ENCODE peak calls at places on chromosomes 7 and 10, in ten cellular contexts. J is heart right ventricle; B is body of pancreas; Y is PC-3; F is HepG2; I is IMR-90; K is CD8-positive, alpha-beta memory T cell; W is SJSA1; Z is endothelial cell of umbilical vein; R is mesendoderm. T is an unnamed sample.
A peak's percentile ranks its signal among the peaks of the same experiment; 100 is the strongest.

GRCh38 chr7:132532237-132532734 is 44.0 kb downstream of the PLXNA4 start:
- DNase-seq in J (no peak), B (no peak), Y (no peak), F (no peak), I (no peak), K (no peak), W (no peak), Z (no peak), R (no peak), T (no peak)

GRCh38 chr7:38703093-38703492 is 71.9 kb upstream of the AMPH start:
- DNase-seq in J (no peak), B (no peak), Y (peak; percentile 85), F (peak; percentile 8), I (no peak), K (no peak), W (no peak), Z (no peak), R (no peak), T (no peak)

GRCh38 chr7:115153770-115154468 is 232.0 kb downstream of the MDFIC start:
- DNase-seq in J (no peak), B (no peak), Y (no peak), F (no peak), I (no peak), K (no peak), W (no peak), Z (no peak), R (no peak), T (no peak)

GRCh38 chr10:126663328-126663727 is 7.2 kb downstream of the C10orf90 start:
- DNase-seq in J (peak; percentile 43), B (peak; percentile 44), Y (no peak), F (no peak), I (no peak), K (peak; percentile 7), W (no peak), Z (no peak), R (no peak), T (peak; percentile 3)

GRCh38 chr7:42010751-42011150 is 226.3 kb downstream of the GLI3 start:
- DNase-seq in J (no peak), B (no peak), Y (no peak), F (no peak), I (no peak), K (no peak), W (no peak), Z (no peak), R (no peak), T (no peak)

GRCh38 chr10:118332247-118332646 is 9.9 kb downstream of the FAM204A start:
- DNase-seq in J (no peak), B (no peak), Y (no peak), F (no peak), I (no peak), K (no peak), W (no peak), Z (no peak), R (peak; percentile 29), T (no peak)

GRCh38 chr10:72709041-72709440 is 17.1 kb downstream of the MCU start:
- DNase-seq in J (peak; percentile 60), B (no peak), Y (no peak), F (no peak), I (no peak), K (no peak), W (no peak), Z (peak; percentile 97), R (no peak), T (no peak)

GRCh38 chr10:70738425-70739121 is 46.6 kb downstream of the TBATA start:
- DNase-seq in J (no peak), B (no peak), Y (peak; percentile 37), F (no peak), I (no peak), K (no peak), W (no peak), Z (no peak), R (no peak), T (no peak)

GRCh38 chr7:48099781-48100180 is 10.7 kb downstream of the UPP1 start:
- DNase-seq in J (no peak), B (no peak), Y (no peak), F (no peak), I (no peak), K (no peak), W (no peak), Z (no peak), R (no peak), T (no peak)

GRCh38 chr7:117041007-117041406 is 87.7 kb downstream of the ST7 start:
- DNase-seq in J (no peak), B (no peak), Y (no peak), F (no peak), I (peak; percentile 88), K (no peak), W (no peak), Z (no peak), R (no peak), T (no peak)

GRCh38 chr10:77240042-77240619 is 397.5 kb downstream of the KCNMA1 start:
- DNase-seq in J (no peak), B (no peak), Y (peak; percentile 88), F (no peak), I (peak; percentile 70), K (no peak), W (no peak), Z (no peak), R (no peak), T (no peak)

GRCh38 chr7:30348083-30348560 is 63.7 kb downstream of the ZNRF2 start:
- DNase-seq in J (no peak), B (peak; percentile 41), Y (peak; percentile 80), F (peak; percentile 30), I (peak; percentile 88), K (peak; percentile 79), W (peak; percentile 84), Z (peak; percentile 76), R (peak; percentile 88), T (peak; percentile 52)

GRCh38 chr7:47308808-47309207 is 273.1 kb downstream of the TNS3 start:
- DNase-seq in J (no peak), B (no peak), Y (no peak), F (no peak), I (no peak), K (no peak), W (no peak), Z (no peak), R (no peak), T (no peak)

GRCh38 chr7:117385340-117386124 is 41.8 kb downstream of the ASZ1 start:
- DNase-seq in J (no peak), B (no peak), Y (peak; percentile 51), F (no peak), I (peak; percentile 53), K (no peak), W (peak; percentile 39), Z (peak; percentile 47), R (no peak), T (no peak)

DNA sequence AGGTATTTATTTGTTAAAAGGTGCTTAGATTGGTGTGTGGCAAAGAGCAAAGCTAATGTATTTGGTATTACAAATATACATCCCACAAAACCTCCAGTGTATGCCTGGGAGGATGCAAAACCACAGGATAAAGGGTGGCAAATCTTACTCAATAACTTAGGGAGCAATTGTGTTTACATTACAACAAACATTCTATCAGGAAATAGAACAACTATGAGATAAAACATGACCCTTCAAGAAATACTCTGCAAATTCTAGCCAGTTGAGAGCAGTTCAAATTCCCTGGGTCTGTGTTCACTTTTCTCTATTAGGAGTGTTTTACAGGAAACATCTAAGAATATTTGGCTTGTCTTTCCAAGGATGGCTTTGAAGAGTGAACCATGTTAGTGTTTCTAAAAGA is 64.9 kb downstream of the CUL1 start:
- DNase-seq in J (no peak), B (no peak), Y (no peak), F (no peak), I (peak; percentile 55), K (no peak), W (no peak), Z (no peak), R (no peak), T (no peak)
- H3K36me3 ChIP-seq in J (peaks cover 96% of the 10 kb centered on the region), B (peaks cover 1% of the 10 kb centered on the region), Y (peaks cover 30% of the 10 kb centered on the region), F (peaks cover 5% of the 10 kb centered on the region), I (peaks cover 15% of the 10 kb centered on the region), K (peaks cover 36% of the 10 kb centered on the region), W (peaks cover 58% of the 10 kb centered on the region), Z (peaks cover 5% of the 10 kb centered on the region), R (no peaks in the 10 kb centered on the region), T (peaks cover 43% of the 10 kb centered on the region)

GRCh38 chr7:108226723-108227359 is 96.7 kb upstream of the LAMB4 start:
- DNase-seq in J (no peak), B (no peak), Y (no peak), F (no peak), I (no peak), K (no peak), W (no peak), Z (no peak), R (no peak), T (no peak)
- H3K36me3 ChIP-seq in J (no peaks in the 10 kb centered on the region), B (no peaks in the 10 kb centered on the region), Y (no peaks in the 10 kb centered on the region), F (no peaks in the 10 kb centered on the region), I (no peaks in the 10 kb centered on the region), K (no peaks in the 10 kb centered on the region), W (no peaks in the 10 kb centered on the region), Z (no peaks in the 10 kb centered on the region), R (no peaks in the 10 kb centered on the region), T (no peaks in the 10 kb centered on the region)

DNA sequence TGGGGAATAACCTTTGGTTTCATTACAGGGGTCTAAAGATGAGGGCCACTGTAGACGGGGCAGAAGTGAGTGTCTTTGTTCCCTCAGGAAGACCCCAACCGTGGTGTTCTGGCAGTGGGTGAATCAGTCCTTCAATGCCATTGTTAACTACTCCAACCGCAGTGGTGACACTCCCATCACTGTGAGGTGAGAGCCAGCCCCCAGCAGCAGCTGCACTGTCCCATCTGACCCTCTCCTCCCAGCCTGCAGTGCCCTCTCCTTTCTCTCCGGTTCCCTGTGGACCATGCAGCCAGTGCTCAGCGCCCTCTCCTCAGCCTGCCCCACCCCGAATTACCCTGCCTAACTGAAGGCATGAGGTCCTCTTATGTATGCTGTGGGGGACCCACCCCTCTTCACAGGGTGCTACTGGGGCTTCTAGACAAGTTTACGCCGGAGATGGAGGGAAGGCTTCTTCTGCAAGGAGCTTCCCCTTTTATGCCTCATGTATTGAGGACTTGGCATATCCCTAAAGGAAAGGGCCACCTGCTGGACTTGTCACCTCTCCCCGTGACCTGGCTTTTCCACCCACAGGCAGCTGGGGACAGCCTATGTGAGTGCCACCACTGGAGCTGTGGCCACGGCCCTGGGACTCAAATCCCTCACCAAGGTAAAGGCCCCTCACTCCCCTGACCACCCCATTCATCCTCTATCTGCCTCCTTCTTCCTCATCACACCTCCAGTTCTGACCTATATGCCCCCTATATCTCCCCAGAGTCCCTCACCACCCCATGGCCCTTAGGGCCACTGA is 5.1 kb downstream of the SFXN3 start:
- DNase-seq in J (no peak), B (no peak), Y (no peak), F (no peak), I (no peak), K (no peak), W (no peak), Z (no peak), R (no peak), T (no peak)
- H3K36me3 ChIP-seq in J (peaks cover 59% of the 10 kb centered on the region), B (peaks cover 8% of the 10 kb centered on the region), Y (peaks cover 9% of the 10 kb centered on the region), F (peaks cover 9% of the 10 kb centered on the region), I (peaks cover 49% of the 10 kb centered on the region), K (peaks cover 17% of the 10 kb centered on the region), W (peaks cover 51% of the 10 kb centered on the region), Z (peaks cover 46% of the 10 kb centered on the region), R (no peaks in the 10 kb centered on the region), T (peaks cover 52% of the 10 kb centered on the region)

DNA sequence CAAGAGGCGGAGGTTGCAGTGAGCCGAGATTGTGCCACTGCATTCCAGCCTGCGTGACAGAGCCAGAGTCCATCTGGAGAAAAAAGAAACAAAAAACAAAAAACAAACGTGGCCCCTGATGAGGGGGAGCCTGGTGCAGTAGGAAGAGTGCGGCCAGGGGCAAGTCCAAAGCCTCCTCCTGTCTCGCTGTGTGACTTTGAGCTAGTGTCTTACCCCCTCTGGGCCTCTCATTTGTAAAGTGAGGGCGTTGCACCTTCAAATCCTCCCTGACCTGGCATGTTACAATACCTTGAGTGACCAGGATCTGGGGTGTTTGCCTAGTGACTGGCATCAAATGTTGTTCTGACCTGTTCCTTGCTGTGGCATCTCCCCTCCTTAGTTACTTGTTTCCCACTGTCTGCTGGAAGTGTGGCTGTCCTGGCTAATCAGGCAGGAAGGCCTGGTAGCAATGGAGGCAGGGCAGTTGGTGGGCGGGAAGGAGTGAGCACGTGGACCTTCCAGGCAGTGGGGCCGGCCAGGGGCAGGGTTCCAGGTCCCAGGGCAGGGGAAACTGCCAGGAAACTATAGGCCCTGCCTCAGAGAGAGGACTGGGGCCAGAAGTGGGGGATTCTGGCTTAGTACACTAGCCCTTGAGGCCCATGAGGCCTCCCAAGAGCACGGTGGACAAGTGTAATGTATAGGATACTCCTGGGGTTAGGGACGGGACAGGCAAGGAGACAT is 24.5 kb upstream of the GOLGA7B start:
- DNase-seq in J (no peak), B (no peak), Y (no peak), F (no peak), I (no peak), K (no peak), W (no peak), Z (no peak), R (no peak), T (no peak)
- H3K36me3 ChIP-seq in J (no peaks in the 10 kb centered on the region), B (no peaks in the 10 kb centered on the region), Y (no peaks in the 10 kb centered on the region), F (no peaks in the 10 kb centered on the region), I (no peaks in the 10 kb centered on the region), K (no peaks in the 10 kb centered on the region), W (no peaks in the 10 kb centered on the region), Z (no peaks in the 10 kb centered on the region), R (no peaks in the 10 kb centered on the region), T (no peaks in the 10 kb centered on the region)

T was measured in effector memory CD4-positive, alpha-beta T cell.